ENCODE peak calls at places on chromosomes 5 and 9, in eight cellular contexts. T is GM18507; N is colonic mucosa; G is stimulated activated CD8-positive, alpha-beta memory T cell treated with anti-CD3 and anti-CD28 coated beads, Interleukin-15, amount 100 ng/mL, for 24 hours; U is COR-L47; D is HEK293T; J is left ventricle myocardium inferior; Y is iris pigment epithelial cell. V is an unnamed sample.
A peak's percentile ranks its signal among the peaks of the same experiment; 100 is the strongest.

GRCh38 chr9:134533850-134534585 is 107.6 kb upstream of the COL5A1 start:
- DNase-seq in T (no peak), N (no peak), G (no peak), U (no peak), D (no peak), J (peak; percentile 6), Y (peak; percentile 53), V (no peak)

GRCh38 chr5:126971455-126972019 is 58.8 kb downstream of the MARCHF3 start:
- DNase-seq in T (no peak), N (no peak), G (no peak), U (no peak), D (no peak), J (no peak), Y (no peak), V (no peak)

GRCh38 chr9:105127863-105128220 is 116.6 kb upstream of the SLC44A1 start:
- DNase-seq in T (peak; percentile 51), N (peak; percentile 22), G (no peak), U (no peak), D (no peak), J (no peak), Y (peak; percentile 93), V (peak; percentile 53)

GRCh38 chr5:135156337-135156714 is 122.3 kb upstream of the PITX1 start:
- DNase-seq in T (no peak), N (no peak), G (no peak), U (no peak), D (no peak), J (no peak), Y (no peak), V (no peak)

GRCh38 chr5:137734962-137735530 is 843 bp downstream of the KLHL3 start:
- DNase-seq in T (no peak), N (peak; percentile 55), G (no peak), U (peak; percentile 35), D (no peak), J (peak; percentile 32), Y (peak; percentile 47), V (peak; percentile 3)

GRCh38 chr5:180287404-180287803 is 4.5 kb downstream of the MAPK9 start:
- DNase-seq in T (no peak), N (no peak), G (no peak), U (no peak), D (no peak), J (no peak), Y (no peak), V (no peak)

GRCh38 chr5:96324708-96325107 is 108.3 kb downstream of the PCSK1 start:
- DNase-seq in T (no peak), N (no peak), G (no peak), U (no peak), D (no peak), J (no peak), Y (peak; percentile 93), V (no peak)

GRCh38 chr9:70407081-70407503 is 7.4 kb downstream of the KLF9 start:
- DNase-seq in T (no peak), N (no peak), G (no peak), U (no peak), D (no peak), J (no peak), Y (peak; percentile 82), V (no peak)

GRCh38 chr9:104911029-104911607 is 16.8 kb downstream of the ABCA1 start:
- DNase-seq in T (no peak), N (no peak), G (no peak), U (no peak), D (no peak), J (no peak), Y (peak; percentile 72), V (no peak)

GRCh38 chr5:134555889-134556311 is 30.4 kb downstream of the JADE2 start:
- DNase-seq in T (no peak), N (no peak), G (peak; percentile 50), U (peak; percentile 64), D (peak; percentile 33), J (peak; percentile 42), Y (peak; percentile 50), V (peak; percentile 84)

GRCh38 chr9:126057461-126057860 is 269.2 kb upstream of the MVB12B start:
- DNase-seq in T (no peak), N (no peak), G (no peak), U (peak; percentile 52), D (no peak), J (no peak), Y (no peak), V (no peak)

GRCh38 chr5:136703706-136704105 is 338.4 kb upstream of the TRPC7 start:
- DNase-seq in T (no peak), N (no peak), G (no peak), U (no peak), D (no peak), J (no peak), Y (no peak), V (no peak)

GRCh38 chr5:96402500-96402899 is 30.5 kb downstream of the PCSK1 start:
- DNase-seq in T (no peak), N (no peak), G (no peak), U (no peak), D (no peak), J (no peak), Y (no peak), V (no peak)

GRCh38 chr9:122325124-122325523 is 45.7 kb upstream of the PTGS1 start:
- DNase-seq in T (no peak), N (no peak), G (no peak), U (no peak), D (no peak), J (no peak), Y (peak; percentile 70), V (no peak)

GRCh38 chr5:136738829-136739228 is 373.5 kb upstream of the TRPC7 start:
- DNase-seq in T (no peak), N (no peak), G (no peak), U (no peak), D (no peak), J (no peak), Y (no peak), V (no peak)

GRCh38 chr5:173474881-173475287 is 141.6 kb downstream of the BOD1 start:
- DNase-seq in T (no peak), N (no peak), G (no peak), U (no peak), D (no peak), J (no peak), Y (peak; percentile 81), V (no peak)